ENCODE peak calls at places on chromosomes 2 and 18, in four cellular contexts. B is cardiac muscle cell, M is PC-3, N is upper lobe of right lung. A is an unnamed sample.

GRCh38 chr2:234841321-234842015 is 110.3 kb upstream of the SH3BP4 start:
- DNase-seq in M (no peak), N (no peak), B (no peak), A (no peak)

GRCh38 chr2:29281585-29281984 is 166.4 kb downstream of the CLIP4 start:
- DNase-seq in B (peak; percentile 71), M (peak; percentile 55), N (no peak), A (peak; percentile 52)

GRCh38 chr2:8761529-8762164 is 75.8 kb downstream of the KIDINS220 start:
- DNase-seq in B (peak; percentile 65), N (no peak), M (peak; percentile 77), A (no peak)

GRCh38 chr2:136765256-136765735 is at the start of gene THSD7B:
- DNase-seq in N (peak; percentile 47), M (no peak), B (no peak), A (no peak)

GRCh38 chr2:117855886-117856285 is 41.4 kb downstream of the DDX18 start:
- DNase-seq in M (peak; percentile 7), B (no peak), N (no peak), A (no peak)

GRCh38 chr2:147110317-147110716 is 734.5 kb upstream of the ACVR2A start:
- DNase-seq in M (no peak), N (no peak), B (no peak), A (no peak)

GRCh38 chr2:215205787-215206186 is 67.4 kb upstream of the ABCA12 start:
- DNase-seq in N (no peak), M (no peak), B (no peak), A (no peak)

GRCh38 chr2:138059487-138059886 is 95.2 kb downstream of the HNMT start:
- DNase-seq in B (peak; percentile 77), M (no peak), N (no peak), A (no peak)

GRCh38 chr18:48859311-48860275 is 91.2 kb downstream of the SMAD7 start:
- DNase-seq in N (peak; percentile 66), B (no peak), M (no peak), A (peak; percentile 90)

GRCh38 chr2:125405816-125406215 is 1250.1 kb upstream of the GYPC start:
- DNase-seq in N (no peak), M (peak; percentile 81), B (peak; percentile 94), A (peak; percentile 34)

GRCh38 chr18:68893396-68893795 is 95.5 kb downstream of the CCDC102B start:
- DNase-seq in B (no peak), M (no peak), N (no peak), A (no peak)

GRCh38 chr2:179141206-179141605 is 91.3 kb upstream of the CCDC141 start:
- DNase-seq in N (no peak), M (no peak), B (no peak), A (no peak)

GRCh38 chr18:36303203-36303844 is 5.8 kb downstream of the FHOD3 start:
- DNase-seq in N (no peak), M (no peak), B (no peak), A (no peak)

GRCh38 chr18:68489018-68489792 is 225.7 kb downstream of the TMX3 start:
- DNase-seq in B (no peak), N (no peak), M (peak; percentile 9), A (no peak)

GRCh38 chr2:26739514-26739913 is 24.6 kb upstream of the SLC35F6 start:
- DNase-seq in B (no peak), N (no peak), M (no peak), A (no peak)

GRCh38 chr18:2916184-2916583 is 69.4 kb downstream of the EMILIN2 start:
- DNase-seq in B (no peak), N (no peak), M (no peak), A (peak; percentile 15)

GRCh38 chr2:61485281-61485680 is 14.4 kb upstream of the USP34 start:
- DNase-seq in N (peak; percentile 74), B (no peak), M (no peak), A (no peak)

GRCh38 chr18:12703714-12704113 is 872 bp downstream of the PSMG2 start:
- DNase-seq in B (peak; percentile 13), M (peak; percentile 29), N (no peak), A (no peak)

GRCh38 chr18:58175122-58175687 is 131.2 kb downstream of the NEDD4L start:
- DNase-seq in B (no peak), M (no peak), N (no peak), A (no peak)

GRCh38 chr2:47225061-47225783 is 70.1 kb upstream of the STPG4 start:
- DNase-seq in M (peak; percentile 79), N (no peak), B (peak; percentile 95), A (peak; percentile 66)

GRCh38 chr2:219527472-219527871 is 13.2 kb downstream of the ASIC4 start:
- DNase-seq in M (no peak), N (no peak), B (no peak), A (no peak)

GRCh38 chr2:190763901-190764514 is 115.1 kb downstream of the NAB1 start:
- DNase-seq in M (peak; percentile 21), B (no peak), N (no peak), A (no peak)

GRCh38 chr2:199379251-199379650 is 78.5 kb downstream of the SATB2 start:
- DNase-seq in B (no peak), M (peak; percentile 85), N (no peak), A (no peak)

GRCh38 chr18:10912790-10913560 is 236.4 kb downstream of the PIEZO2 start:
- DNase-seq in N (no peak), B (peak; percentile 91), M (no peak), A (peak; percentile 6)

GRCh38 chr18:76989647-76990190 is 142.9 kb downstream of the MBP start:
- DNase-seq in M (no peak), B (no peak), N (no peak), A (peak; percentile 46)

GRCh38 chr2:111986116-111986900 is 68.8 kb upstream of the TMEM87B start:
- DNase-seq in B (no peak), N (no peak), M (no peak), A (no peak)

GRCh38 chr2:145184741-145185671 is 665.1 kb upstream of the ZEB2 start:
- DNase-seq in M (no peak), B (peak; percentile 35), N (no peak), A (no peak)

GRCh38 chr18:22422909-22423548 is 5.3 kb upstream of the CTAGE1 start:
- DNase-seq in N (peak; percentile 69), M (peak; percentile 51), B (peak; percentile 76), A (no peak)

DNA sequence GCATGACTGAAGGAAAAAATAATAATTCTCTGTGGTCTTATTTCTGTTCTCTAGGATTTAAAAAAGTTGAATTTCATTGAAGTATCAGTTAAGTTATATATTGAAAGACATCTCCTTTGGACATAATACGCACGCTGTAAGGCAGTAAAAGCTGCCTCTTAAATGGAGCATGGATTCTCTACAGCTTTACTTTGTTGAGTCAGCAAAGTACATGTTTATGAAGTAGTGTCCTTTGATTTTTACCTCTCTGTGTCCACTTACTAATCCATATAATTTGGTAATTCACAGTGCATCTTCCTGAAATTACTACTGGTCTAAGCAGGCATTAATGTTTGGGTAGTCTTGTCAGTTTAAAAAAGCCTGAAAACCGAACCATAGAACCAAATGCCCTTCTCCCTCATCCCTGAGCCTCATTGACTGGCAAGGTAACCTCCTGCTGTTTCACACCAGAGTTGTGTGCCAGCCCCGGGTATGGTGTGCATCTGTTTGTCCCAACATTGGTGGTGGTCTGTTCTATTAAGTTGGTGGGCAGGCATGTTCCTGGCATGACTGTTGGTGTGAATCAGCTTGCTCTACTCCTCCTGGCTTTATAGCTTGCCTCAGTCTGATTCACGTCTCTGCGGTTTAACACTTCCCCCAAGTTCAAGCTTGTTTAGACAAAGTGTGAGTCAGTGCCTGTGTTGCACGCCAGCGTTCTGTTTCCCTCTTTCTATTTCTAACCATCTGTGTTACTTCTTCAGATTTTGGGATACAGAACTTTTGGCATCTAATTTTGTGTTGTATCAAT is 71.0 kb upstream of the ITM2C start:
- DNase-seq in B (peak; percentile 98), N (no peak), M (peak; percentile 96), A (peak; percentile 81)
- H3K4me1 ChIP-seq in B (peaks cover 6% of the 10 kb centered on the region), N (peaks cover 28% of the 10 kb centered on the region), M (peaks cover 63% of the 10 kb centered on the region), A (peaks cover 42% of the 10 kb centered on the region)

GRCh38 chr2:20446917-20447436 is at the start of gene RHOB:
- DNase-seq in B (peak; percentile 99), N (peak; percentile 98), M (peak; percentile 99), A (peak; percentile 97)

GRCh38 chr2:20444113-20444992 is 2.5 kb upstream of the RHOB start:
- DNase-seq in N (peak; percentile 8), B (peak; percentile 68), M (no peak), A (peak; percentile 60)

GRCh38 chr2:20447437-20448245 is 767 bp downstream of the RHOB start:
- DNase-seq in M (peak; percentile 44), B (peak; percentile 69), N (peak; percentile 81), A (peak; percentile 52)

GRCh38 chr2:20444993-20445910 is 1.6 kb upstream of the RHOB start:
- DNase-seq in B (no peak), N (peak; percentile 42), M (no peak), A (no peak)

DNA sequence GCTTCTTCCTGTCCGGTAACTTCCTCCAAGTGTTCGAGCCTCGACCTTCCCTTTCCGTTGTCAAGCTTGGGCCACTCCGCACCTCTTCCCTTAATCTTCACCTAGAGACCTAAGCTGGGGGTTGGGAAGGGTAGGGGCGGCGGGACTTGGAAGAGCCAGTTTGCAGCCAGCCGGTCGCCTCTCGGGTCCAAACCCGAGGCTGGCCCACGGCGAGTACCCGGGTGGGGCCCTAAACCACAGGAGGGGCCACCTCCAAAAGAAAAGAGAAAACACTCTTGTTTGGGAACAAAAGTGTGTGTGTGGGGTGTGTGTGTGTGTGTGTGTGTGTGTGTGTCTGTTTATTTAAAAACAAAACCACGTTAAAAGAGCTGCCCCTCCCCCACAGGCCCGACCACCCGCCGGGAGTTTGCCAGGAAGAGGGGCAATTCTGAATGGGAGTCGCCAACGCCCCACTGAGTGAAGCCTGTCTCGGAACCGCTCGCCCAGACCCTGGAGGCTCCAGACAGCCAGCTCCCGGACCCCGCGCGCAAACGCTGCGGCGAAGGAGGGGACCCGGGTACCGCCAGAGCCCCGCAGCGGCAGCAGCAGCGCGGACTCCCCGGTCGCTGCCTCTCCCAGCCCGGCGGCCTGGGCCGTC is 476 bp upstream of the RHOB start:
- DNase-seq in M (no peak), N (no peak), B (no peak), A (no peak)
- H3K27me3 ChIP-seq in M (no peaks in the 10 kb centered on the region), N (no peaks in the 10 kb centered on the region), B (no peaks in the 10 kb centered on the region), A (no peaks in the 10 kb centered on the region)

DNA sequence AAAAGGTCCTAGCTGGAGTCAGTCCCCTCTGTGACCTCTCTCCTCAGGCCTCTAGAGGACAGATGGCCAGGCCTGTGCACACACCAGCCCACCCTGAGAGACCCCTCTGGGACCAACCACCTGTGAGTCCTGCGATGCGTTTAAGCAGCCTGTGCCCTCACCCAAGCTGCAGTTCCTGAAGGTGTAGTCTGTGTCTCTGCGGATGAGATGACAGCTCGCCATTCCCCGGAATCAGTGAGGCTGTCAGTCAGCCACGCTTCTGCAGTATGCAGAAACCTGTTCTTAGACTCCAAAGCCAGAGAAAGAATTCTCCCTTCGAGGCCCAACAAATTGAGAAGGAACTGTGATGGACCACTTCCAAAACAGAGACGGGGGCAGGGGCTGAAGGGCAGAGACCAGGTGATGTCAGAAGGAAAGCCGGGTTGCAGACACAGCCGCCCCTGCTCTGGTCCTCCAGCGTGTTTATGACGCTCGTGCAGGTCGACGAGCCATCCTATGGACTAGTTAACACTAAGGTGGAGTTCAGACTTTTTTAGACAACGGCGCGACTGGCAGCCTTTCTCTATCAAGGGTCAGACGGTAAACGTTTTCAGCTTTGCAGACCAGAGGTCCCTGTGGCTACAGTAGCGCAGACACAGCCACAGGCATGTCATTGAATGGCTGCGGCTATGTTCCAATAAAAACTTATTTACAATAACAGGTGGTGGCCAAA is 10.2 kb downstream of the MTERF4 start:
- DNase-seq in M (no peak), N (no peak), B (no peak), A (no peak)
- H3K27ac ChIP-seq in M (no peak overlapping the region), N (no peak overlapping the region), B (no peak overlapping the region), A (no peak overlapping the region)

GRCh38 chr2:201006704-201007103 is 43.2 kb upstream of the ORC2 start:
- DNase-seq in M (no peak), N (no peak), B (no peak), A (no peak)

GRCh38 chr2:201008000-201008829 is 44.8 kb upstream of the ORC2 start:
- DNase-seq in M (no peak), N (no peak), B (no peak), A (no peak)

GRCh38 chr2:201007584-201007998 is 44.1 kb upstream of the ORC2 start:
- DNase-seq in B (no peak), M (no peak), N (no peak), A (no peak)

GRCh38 chr2:201004370-201004769 is 40.9 kb upstream of the ORC2 start:
- DNase-seq in B (no peak), N (no peak), M (no peak), A (no peak)
- H3K4me1 ChIP-seq in B (no peaks in the 10 kb centered on the region), N (no peaks in the 10 kb centered on the region), M (no peaks in the 10 kb centered on the region), A (no peaks in the 10 kb centered on the region)